ENCODE peak calls at places on chromosomes 11 and 22, in four cellular contexts. R, F, D and Z are unnamed samples.

GRCh38 chr22:31968022-31968421 is 23.7 kb downstream of the YWHAH start:
- DNase-seq in R (no peak), F (no peak), D (no peak), Z (no peak)

GRCh38 chr11:504053-504993 is 2.7 kb downstream of the RNH1 start:
- DNase-seq in R (no peak), F (peak), D (no peak), Z (no peak)

GRCh38 chr11:102802341-102802740 is 4.4 kb upstream of the MMP1 start:
- DNase-seq in R (no peak), F (no peak), D (no peak), Z (no peak)

GRCh38 chr22:29167032-29167911 is 38.4 kb upstream of the EMID1 start:
- DNase-seq in R (peak), F (no peak), D (no peak), Z (peak)

GRCh38 chr11:72239849-72240460 is 4.0 kb downstream of the PHOX2A start:
- DNase-seq in R (no peak), F (no peak), D (no peak), Z (no peak)

GRCh38 chr11:43852057-43852636 is 28.5 kb upstream of the ALKBH3 start:
- DNase-seq in R (peak), F (peak), D (peak), Z (peak)

GRCh38 chr11:10604340-10604748 is 35.9 kb upstream of the LYVE1 start:
- DNase-seq in R (no peak), F (no peak), D (peak), Z (no peak)

GRCh38 chr11:104637652-104638170 is 260.5 kb downstream of the CASP12 start:
- DNase-seq in R (no peak), F (no peak), D (no peak), Z (no peak)

GRCh38 chr11:131246589-131247164 is 123.7 kb upstream of the NTM start:
- DNase-seq in R (no peak), F (peak), D (peak), Z (peak)

GRCh38 chr11:95359323-95359656 is 128.3 kb upstream of the SESN3 start:
- DNase-seq in R (no peak), F (no peak), D (no peak), Z (no peak)

GRCh38 chr11:87463486-87464102 is 425.9 kb downstream of the TMEM135 start:
- DNase-seq in R (no peak), F (peak), D (peak), Z (peak)

GRCh38 chr11:72712168-72712721 is 38.0 kb upstream of the PDE2A start:
- DNase-seq in R (no peak), F (no peak), D (no peak), Z (no peak)

GRCh38 chr11:132402056-132402684 is 1031.8 kb downstream of the NTM start:
- DNase-seq in R (peak), F (no peak), D (no peak), Z (peak)

GRCh38 chr11:112518371-112518770 is 257.7 kb upstream of the PLET1 start:
- DNase-seq in R (no peak), F (no peak), D (no peak), Z (no peak)

GRCh38 chr11:10397226-10397987 is 57.7 kb upstream of the AMPD3 start:
- DNase-seq in R (no peak), F (no peak), D (no peak), Z (no peak)

GRCh38 chr11:2860636-2861035 is 24.9 kb downstream of the CDKN1C start:
- DNase-seq in R (peak), F (no peak), D (peak), Z (no peak)

GRCh38 chr22:26619510-26619909 is 1.7 kb upstream of the CRYBB1 start:
- DNase-seq in R (no peak), F (peak), D (no peak), Z (no peak)

GRCh38 chr22:31954535-31955326 is 10.4 kb downstream of the YWHAH start:
- DNase-seq in R (no peak), F (no peak), D (no peak), Z (no peak)

GRCh38 chr11:78952866-78953265 is 378.2 kb upstream of the NARS2 start:
- DNase-seq in R (no peak), F (no peak), D (no peak), Z (no peak)

GRCh38 chr11:74018331-74019005 is 9.6 kb upstream of the UCP3 start:
- DNase-seq in R (no peak), F (no peak), D (peak), Z (no peak)

GRCh38 chr22:37222440-37222971 is 10.2 kb upstream of the SSTR3 start:
- DNase-seq in R (no peak), F (no peak), D (no peak), Z (no peak)
- TF ChIP-seq BHLHE40 in R (no peak), F (no peak), D (no peak), Z (no peak)

GRCh38 chr11:59187020-59187419 is 15.1 kb downstream of the DTX4 start:
- DNase-seq in R (no peak), F (no peak), D (no peak), Z (no peak)

GRCh38 chr11:59186130-59186594 is 14.2 kb downstream of the DTX4 start:
- DNase-seq in R (no peak), F (peak), D (peak), Z (peak)

GRCh38 chr11:59185412-59185811 is 13.5 kb downstream of the DTX4 start:
- DNase-seq in R (no peak), F (no peak), D (no peak), Z (no peak)

GRCh38 chr11:59188954-59189353 is 17.0 kb downstream of the DTX4 start:
- DNase-seq in R (no peak), F (no peak), D (no peak), Z (no peak)

DNA sequence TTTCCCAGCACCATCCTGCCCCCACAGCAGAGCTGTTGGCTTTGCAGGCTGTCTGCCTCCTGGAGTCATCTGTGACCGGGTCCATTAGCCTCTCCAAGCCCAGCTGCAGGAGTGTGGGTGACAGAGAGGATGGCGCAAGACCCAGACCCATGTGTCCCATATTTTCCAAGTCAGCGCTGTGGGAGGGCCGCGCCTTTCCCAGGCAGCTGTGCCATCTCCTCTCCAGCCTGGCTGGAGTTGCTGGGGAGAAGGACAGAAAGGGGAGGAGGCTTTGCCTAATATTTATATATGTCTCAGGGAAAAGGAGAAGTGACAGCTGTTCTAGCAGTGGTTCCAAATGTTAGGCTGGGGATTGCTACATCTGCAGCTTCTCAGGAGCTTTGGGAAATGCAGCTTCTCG is 15.7 kb downstream of the DTX4 start:
- DNase-seq in R (no peak), F (no peak), D (no peak), Z (no peak)
- TF ChIP-seq FOXM1 in R (no peak), F (no peak), D (no peak), Z (no peak)

GRCh38 chr22:46078241-46079092 is 71.9 kb upstream of the PPARA start:
- DNase-seq in R (no peak), F (no peak), D (no peak), Z (no peak)

GRCh38 chr22:46081036-46081830 is 69.1 kb upstream of the PPARA start:
- DNase-seq in R (no peak), F (no peak), D (no peak), Z (no peak)

GRCh38 chr22:46081831-46082210 is 68.5 kb upstream of the PPARA start:
- DNase-seq in R (no peak), F (no peak), D (no peak), Z (no peak)

GRCh38 chr22:46079093-46079860 is 71.0 kb upstream of the PPARA start:
- DNase-seq in R (no peak), F (no peak), D (no peak), Z (no peak)

GRCh38 chr22:46079861-46080821 is 70.2 kb upstream of the PPARA start:
- DNase-seq in R (no peak), F (no peak), D (no peak), Z (no peak)
- TF ChIP-seq BHLHE40 in R (no peak), F (no peak), D (no peak), Z (no peak)

GRCh38 chr11:133663586-133663985 is 131.3 kb upstream of the OPCML start:
- DNase-seq in R (no peak), F (no peak), D (no peak), Z (no peak)
- TF ChIP-seq FOXM1 in R (no peak), F (no peak), D (no peak), Z (no peak)

DNA sequence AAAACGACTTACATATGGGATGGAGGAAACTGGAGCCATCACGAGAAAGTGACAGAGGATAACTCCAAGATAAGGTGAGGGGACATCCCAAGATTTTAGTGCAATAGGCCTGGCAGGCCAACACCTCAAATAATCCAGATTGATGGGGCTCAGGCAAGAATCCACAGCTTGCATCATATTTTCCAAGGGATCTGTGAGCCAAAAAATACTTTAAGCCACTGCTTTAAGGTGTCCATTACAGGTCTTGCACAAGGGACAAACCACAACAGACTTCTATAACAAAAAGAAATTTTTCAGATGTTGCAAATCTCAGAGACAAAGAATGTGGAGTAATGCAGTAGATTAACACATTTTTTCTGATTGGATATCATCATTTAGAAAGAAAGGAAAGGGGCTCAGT is 45.6 kb downstream of the DENND5A start:
- DNase-seq in R (no peak), F (no peak), D (no peak), Z (no peak)
- TF ChIP-seq BHLHE40 in R (no peak), F (no peak), D (no peak), Z (no peak)

GRCh38 chr11:60251485-60252207 is 8.7 kb upstream of the MS4A4E start:
- DNase-seq in R (peak), F (peak), D (peak), Z (peak)
- TF ChIP-seq FOXM1 in R (peak), F (no peak), D (no peak), Z (no peak)